ENCODE peak calls at places on chromosomes 4 and X, in six cellular contexts. Y is SK-N-SH, M is suprapubic skin, J is H9, B is ovary, V is mucosa of descending colon. Z is an unnamed sample. For H3K4me1, the result is how much of the 10 kb centered on the place peaks cover.

GRCh38 chr4:55553442-55553841 is 6.7 kb upstream of the CLOCK start:
- DNase-seq in V (peak), B (peak), J (peak), M (no peak), Y (no peak), Z (peak)

GRCh38 chrX:110941906-110942305 is 146.3 kb upstream of the CHRDL1 start:
- DNase-seq in V (no peak), B (no peak), Y (no peak), J (no peak), M (no peak), Z (no peak)

GRCh38 chrX:135345328-135345645 is 36.0 kb downstream of the ETDC start:
- DNase-seq in B (peak), V (peak), J (no peak), M (no peak), Y (peak), Z (peak)

GRCh38 chr4:67713531-67714247 is 12.7 kb upstream of the UBA6 start:
- DNase-seq in J (no peak), M (no peak), B (no peak), Y (no peak), V (peak), Z (no peak)

GRCh38 chrX:3176439-3176820 is 135.2 kb downstream of the ARSF start:
- DNase-seq in V (no peak), M (no peak), J (no peak), Y (no peak), B (no peak), Z (no peak)

GRCh38 chrX:152930516-152930915 is 32.6 kb downstream of the ZNF185 start:
- DNase-seq in Y (no peak), B (no peak), V (no peak), J (no peak), M (no peak), Z (no peak)

GRCh38 chrX:112851806-112852205 is 11.2 kb upstream of the AMOT start:
- DNase-seq in B (peak), M (no peak), J (no peak), V (peak), Y (no peak), Z (peak)

GRCh38 chrX:40012800-40013682 is 84.7 kb downstream of the BCOR start:
- DNase-seq in V (peak), M (peak), Y (no peak), B (peak), J (peak), Z (peak)

GRCh38 chr4:2817701-2818350 is 24.9 kb downstream of the SH3BP2 start:
- DNase-seq in J (peak), M (no peak), B (peak), Y (peak), V (peak), Z (no peak)

GRCh38 chr4:56730097-56730496 is 49.0 kb upstream of the HOPX start:
- DNase-seq in J (no peak), V (no peak), B (no peak), Y (no peak), M (no peak), Z (no peak)

GRCh38 chr4:25440478-25441030 is 63.5 kb downstream of the ANAPC4 start:
- DNase-seq in B (peak), V (no peak), M (peak), Y (no peak), J (no peak), Z (peak)

GRCh38 chr4:13368262-13368661 is 115.9 kb downstream of the RAB28 start:
- DNase-seq in J (no peak), Y (no peak), V (no peak), B (no peak), M (no peak), Z (no peak)

GRCh38 chr4:111228874-111229273 is 606.0 kb upstream of the PITX2 start:
- DNase-seq in V (no peak), J (no peak), B (no peak), Y (no peak), M (no peak), Z (no peak)

GRCh38 chr4:109266891-109267290 is 35.6 kb downstream of the COL25A1 start:
- DNase-seq in V (no peak), B (no peak), Y (no peak), J (no peak), M (no peak), Z (no peak)

GRCh38 chr4:61938250-61938846 is 738.2 kb downstream of the ADGRL3 start:
- DNase-seq in V (no peak), J (peak), Y (peak), M (no peak), B (no peak), Z (no peak)

GRCh38 chrX:32842053-32842452 is 369.3 kb downstream of the DMD start:
- DNase-seq in M (no peak), Y (no peak), B (no peak), V (no peak), J (no peak), Z (no peak)

GRCh38 chr4:158768577-158769174 is at the start of gene FNIP2:
- DNase-seq in V (peak), B (peak), Y (peak), M (peak), J (peak), Z (peak)

GRCh38 chr4:119570401-119570800 is 58.2 kb downstream of the PDE5A start:
- DNase-seq in V (no peak), J (no peak), B (no peak), M (no peak), Y (no peak), Z (no peak)

GRCh38 chrX:117744958-117745357 is 371.7 kb downstream of the KLHL13 start:
- DNase-seq in V (no peak), J (no peak), M (no peak), B (no peak), Y (no peak), Z (no peak)

GRCh38 chrX:117743469-117744251 is 372.9 kb downstream of the KLHL13 start:
- DNase-seq in M (no peak), Y (peak), B (no peak), J (peak), V (peak), Z (no peak)
- TF ChIP-seq CTCF in M (no peak), Y (peak), B (no peak), J (peak), V (peak), Z (no peak)

DNA sequence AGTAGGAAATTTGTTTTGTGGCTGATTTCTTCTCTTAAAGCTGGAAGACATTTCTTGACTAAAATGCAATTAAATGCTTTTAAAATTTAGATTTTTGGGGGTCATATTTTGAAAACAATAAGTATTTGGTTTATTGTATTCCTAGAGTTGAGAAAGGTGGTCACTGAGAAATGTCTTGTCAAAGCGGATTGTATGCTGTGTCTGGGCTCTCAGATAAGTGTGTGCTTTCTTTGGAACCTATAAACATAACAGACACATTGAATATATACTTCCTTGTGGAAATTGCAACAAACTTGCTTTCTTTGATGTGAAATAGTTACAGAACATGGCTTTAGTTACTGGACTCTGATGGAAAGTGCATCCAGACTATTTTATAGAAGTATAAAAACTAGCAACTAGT is 75.4 kb downstream of the AFF1 start:
- DNase-seq in Y (no peak), B (no peak), M (no peak), J (no peak), V (no peak), Z (no peak)
- H3K4me1 ChIP-seq in Y (under half), B (under half), M (half or more), J (under half), V (half or more), Z (half or more)

DNA sequence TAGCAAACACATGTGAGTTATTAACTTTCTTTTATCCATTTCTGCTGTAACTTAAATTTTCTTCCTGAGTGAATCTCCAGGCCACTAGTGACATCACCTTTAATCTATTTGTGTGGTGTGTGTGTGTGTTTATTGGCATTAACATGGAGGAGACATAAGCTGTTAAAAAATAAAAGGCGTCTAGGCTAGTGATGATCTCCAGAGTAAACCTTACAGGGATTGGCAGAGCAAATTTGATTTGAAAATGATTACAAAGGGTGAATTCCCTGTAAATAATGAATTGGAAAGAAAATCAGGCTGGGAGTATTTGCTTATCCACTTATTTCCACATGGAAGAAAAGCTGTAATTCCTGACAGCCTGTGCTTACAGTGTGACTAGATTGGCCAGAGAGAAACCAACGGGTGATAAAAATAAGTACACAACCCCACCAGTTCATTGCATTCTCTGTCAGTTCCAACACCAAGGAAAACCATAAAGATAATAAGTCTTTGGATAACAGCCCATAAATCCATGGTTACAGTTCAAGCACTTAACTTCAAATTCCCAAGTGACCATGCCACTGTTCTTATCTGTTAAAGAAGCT is 186.1 kb downstream of the ENOX2 start:
- DNase-seq in M (no peak), B (no peak), J (no peak), Y (no peak), V (no peak), Z (no peak)
- TF ChIP-seq CTCF in M (no peak), B (no peak), J (no peak), Y (no peak), V (no peak), Z (no peak)

DNA sequence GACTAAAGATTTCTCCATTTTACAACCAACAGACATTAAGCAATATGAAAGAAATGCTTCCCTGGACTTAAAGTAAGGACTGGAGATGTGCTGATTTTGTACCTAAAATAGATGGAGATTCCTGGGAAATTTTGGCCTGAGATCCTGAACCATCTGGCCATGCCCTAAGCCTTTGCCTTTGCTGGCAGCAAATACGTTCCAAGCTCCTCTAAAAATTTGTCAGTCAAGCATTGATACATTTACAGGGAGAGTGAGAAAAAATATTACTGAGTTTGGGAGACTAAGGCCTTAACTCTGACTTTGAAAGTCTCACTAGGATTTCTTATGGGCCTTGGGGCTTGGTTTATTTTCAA is 63.9 kb downstream of the FHDC1 start:
- DNase-seq in M (no peak), B (no peak), Y (no peak), J (no peak), V (no peak), Z (no peak)
- H3K4me1 ChIP-seq in M (under half), B (under half), Y (under half), J (under half), V (under half), Z (under half)

Z was measured in heart right ventricle.